ENCODE peak calls at places on chromosomes 16 and 17, in seven cellular contexts. One of them, this sample, is unnamed.

GRCh38 chr17:38476549-38476948 is 48.3 kb downstream of the ARHGAP23 start:
- DNase-seq in left lung: peak; percentile 27
- DNase-seq in PC-9: no peak
- DNase-seq in GM12878: no peak
- DNase-seq in keratinocyte: no peak
- DNase-seq in sigmoid colon: no peak
- DNase-seq in fibroblast of lung: peak; percentile 14
- DNase-seq in this sample: no peak

GRCh38 chr17:15955793-15956541 is 11.0 kb downstream of the ADORA2B start:
- DNase-seq in fibroblast of lung: no peak
- DNase-seq in sigmoid colon: peak; percentile 22
- DNase-seq in PC-9: no peak
- DNase-seq in GM12878: no peak
- DNase-seq in keratinocyte: no peak
- DNase-seq in left lung: no peak
- DNase-seq in this sample: no peak

GRCh38 chr17:4573682-4574081 is 10.6 kb upstream of the SMTNL2 start:
- DNase-seq in keratinocyte: no peak
- DNase-seq in PC-9: no peak
- DNase-seq in left lung: no peak
- DNase-seq in fibroblast of lung: no peak
- DNase-seq in sigmoid colon: no peak
- DNase-seq in GM12878: no peak
- DNase-seq in this sample: no peak

GRCh38 chr16:1940273-1941161 is 2.5 kb downstream of the MSRB1 start:
- DNase-seq in keratinocyte: no peak
- DNase-seq in left lung: no peak
- DNase-seq in sigmoid colon: no peak
- DNase-seq in PC-9: no peak
- DNase-seq in fibroblast of lung: no peak
- DNase-seq in GM12878: no peak
- DNase-seq in this sample: no peak

GRCh38 chr17:72590882-72591499 is 470.2 kb downstream of the SOX9 start:
- DNase-seq in fibroblast of lung: no peak
- DNase-seq in PC-9: peak; percentile 36
- DNase-seq in keratinocyte: no peak
- DNase-seq in left lung: no peak
- DNase-seq in sigmoid colon: no peak
- DNase-seq in GM12878: no peak
- DNase-seq in this sample: no peak

GRCh38 chr17:63476857-63477470 is at the start of gene ACE:
- DNase-seq in PC-9: no peak
- DNase-seq in GM12878: no peak
- DNase-seq in fibroblast of lung: no peak
- DNase-seq in keratinocyte: no peak
- DNase-seq in left lung: peak; percentile 82
- DNase-seq in sigmoid colon: no peak
- DNase-seq in this sample: no peak

GRCh38 chr17:1050996-1051925 is 54.3 kb downstream of the TIMM22 start:
- DNase-seq in fibroblast of lung: no peak
- DNase-seq in PC-9: no peak
- DNase-seq in sigmoid colon: no peak
- DNase-seq in left lung: peak; percentile 61
- DNase-seq in keratinocyte: no peak
- DNase-seq in GM12878: no peak
- DNase-seq in this sample: no peak

GRCh38 chr16:70751593-70751992 is 49.4 kb downstream of the VAC14 start:
- DNase-seq in sigmoid colon: no peak
- DNase-seq in PC-9: no peak
- DNase-seq in fibroblast of lung: no peak
- DNase-seq in keratinocyte: no peak
- DNase-seq in left lung: peak; percentile 78
- DNase-seq in GM12878: no peak
- DNase-seq in this sample: no peak

GRCh38 chr16:26981266-26981938 is 85.3 kb upstream of the C16orf82 start:
- DNase-seq in keratinocyte: no peak
- DNase-seq in fibroblast of lung: peak; percentile 85
- DNase-seq in PC-9: no peak
- DNase-seq in left lung: no peak
- DNase-seq in sigmoid colon: no peak
- DNase-seq in GM12878: no peak
- DNase-seq in this sample: peak; percentile 72

GRCh38 chr17:34974179-34974578 is 6.1 kb upstream of the LIG3 start:
- DNase-seq in left lung: no peak
- DNase-seq in keratinocyte: no peak
- DNase-seq in fibroblast of lung: no peak
- DNase-seq in GM12878: no peak
- DNase-seq in sigmoid colon: no peak
- DNase-seq in PC-9: no peak
- DNase-seq in this sample: no peak

GRCh38 chr17:50225693-50226092 is 24.3 kb upstream of the COL1A1 start:
- DNase-seq in sigmoid colon: no peak
- DNase-seq in keratinocyte: no peak
- DNase-seq in GM12878: no peak
- DNase-seq in PC-9: peak; percentile 8
- DNase-seq in fibroblast of lung: no peak
- DNase-seq in left lung: no peak
- DNase-seq in this sample: no peak

GRCh38 chr16:85902366-85903155 is 3.6 kb downstream of the IRF8 start:
- DNase-seq in fibroblast of lung: no peak
- DNase-seq in left lung: no peak
- DNase-seq in sigmoid colon: no peak
- DNase-seq in GM12878: peak; percentile 92
- DNase-seq in PC-9: no peak
- DNase-seq in keratinocyte: no peak
- DNase-seq in this sample: no peak

GRCh38 chr17:32445075-32445427 is 741 bp downstream of the PSMD11 start:
- DNase-seq in left lung: no peak
- DNase-seq in keratinocyte: peak; percentile 21
- DNase-seq in sigmoid colon: peak; percentile 66
- DNase-seq in GM12878: no peak
- DNase-seq in fibroblast of lung: peak; percentile 55
- DNase-seq in PC-9: peak; percentile 61
- DNase-seq in this sample: no peak

GRCh38 chr17:14947671-14948070 is 317.5 kb downstream of the PMP22 start:
- DNase-seq in GM12878: no peak
- DNase-seq in keratinocyte: no peak
- DNase-seq in fibroblast of lung: no peak
- DNase-seq in left lung: no peak
- DNase-seq in PC-9: no peak
- DNase-seq in sigmoid colon: no peak
- DNase-seq in this sample: no peak
- H3K27me3 ChIP-seq in GM12878: no peaks in the 10 kb centered on the region
- H3K27me3 ChIP-seq in keratinocyte: peaks cover 8% of the 10 kb centered on the region
- H3K27me3 ChIP-seq in fibroblast of lung: no peaks in the 10 kb centered on the region
- H3K27me3 ChIP-seq in left lung: peaks cover 3% of the 10 kb centered on the region
- H3K27me3 ChIP-seq in PC-9: no peaks in the 10 kb centered on the region
- H3K27me3 ChIP-seq in sigmoid colon: no peaks in the 10 kb centered on the region
- H3K27me3 ChIP-seq in this sample: peaks cover 2% of the 10 kb centered on the region

DNA sequence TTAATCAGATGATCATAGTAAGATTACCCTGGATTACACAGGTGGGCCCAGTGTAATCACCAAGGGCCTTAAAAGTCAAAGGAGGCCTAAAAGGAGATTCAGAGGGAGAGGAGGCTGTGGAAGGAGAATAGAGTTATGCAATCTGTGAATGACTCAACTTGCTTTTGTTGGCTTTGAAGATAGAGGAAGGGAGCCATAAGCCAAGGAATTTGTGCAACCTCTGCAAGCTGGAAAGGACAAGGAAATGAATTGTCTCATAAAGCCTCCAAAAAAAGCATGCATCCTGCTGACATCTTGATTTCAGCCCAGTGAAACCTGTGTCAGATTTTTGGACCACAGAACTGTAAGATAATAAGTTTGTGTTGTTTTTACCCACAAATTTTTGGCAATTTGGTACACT is 109.6 kb downstream of the CNTNAP4 start:
- DNase-seq in GM12878: no peak
- DNase-seq in keratinocyte: no peak
- DNase-seq in left lung: no peak
- DNase-seq in sigmoid colon: no peak
- DNase-seq in PC-9: no peak
- DNase-seq in fibroblast of lung: peak; percentile 56
- DNase-seq in this sample: no peak
- H3K4me3 ChIP-seq in GM12878: no peak overlapping the region
- H3K4me3 ChIP-seq in keratinocyte: no peak overlapping the region
- H3K4me3 ChIP-seq in left lung: no peak overlapping the region
- H3K4me3 ChIP-seq in sigmoid colon: no peak overlapping the region
- H3K4me3 ChIP-seq in PC-9: no peak overlapping the region
- H3K4me3 ChIP-seq in fibroblast of lung: no peak overlapping the region
- H3K4me3 ChIP-seq in this sample: no peak overlapping the region

DNA sequence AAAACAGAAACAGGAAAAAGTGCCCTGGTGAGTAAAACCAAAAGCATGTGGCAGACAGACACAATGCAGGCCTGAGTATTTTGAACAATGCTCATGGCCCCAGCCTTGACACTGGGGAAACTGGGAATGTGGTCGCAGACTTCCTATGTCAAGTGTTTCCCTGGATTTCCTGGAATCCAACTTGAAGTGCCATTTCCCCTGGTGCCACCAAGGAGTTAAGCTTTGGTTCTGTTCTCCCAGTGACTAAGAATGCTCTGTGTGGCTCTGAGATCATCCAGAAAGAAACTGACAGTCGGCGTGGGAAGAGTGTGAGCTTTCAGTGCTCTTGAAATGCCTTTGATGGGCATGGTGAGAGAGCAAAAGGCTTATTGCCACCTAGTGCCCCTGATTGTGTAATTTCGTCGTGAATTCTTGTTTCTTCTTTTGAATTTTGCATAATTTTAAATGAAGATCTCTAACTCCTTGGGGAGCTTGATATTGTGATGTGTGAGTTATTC is 96.0 kb downstream of the YPEL2 start:
- DNase-seq in PC-9: no peak
- DNase-seq in sigmoid colon: no peak
- DNase-seq in keratinocyte: no peak
- DNase-seq in fibroblast of lung: peak; percentile 23
- DNase-seq in GM12878: no peak
- DNase-seq in left lung: no peak
- DNase-seq in this sample: no peak
- TF ChIP-seq CTCF in PC-9: no peak
- TF ChIP-seq CTCF in sigmoid colon: no peak
- TF ChIP-seq CTCF in keratinocyte: no peak
- TF ChIP-seq CTCF in fibroblast of lung: no peak
- TF ChIP-seq CTCF in GM12878: peak; percentile 23
- TF ChIP-seq CTCF in left lung: no peak
- TF ChIP-seq CTCF in this sample: no peak

GRCh38 chr16:84007520-84007919 is 35.1 kb downstream of the SLC38A8 start:
- DNase-seq in left lung: no peak
- DNase-seq in fibroblast of lung: no peak
- DNase-seq in PC-9: no peak
- DNase-seq in keratinocyte: no peak
- DNase-seq in sigmoid colon: no peak
- DNase-seq in GM12878: no peak
- DNase-seq in this sample: no peak
- H3K27me3 ChIP-seq in left lung: peaks cover 47% of the 10 kb centered on the region
- H3K27me3 ChIP-seq in fibroblast of lung: peaks cover 18% of the 10 kb centered on the region
- H3K27me3 ChIP-seq in PC-9: peaks cover 23% of the 10 kb centered on the region
- H3K27me3 ChIP-seq in keratinocyte: peaks cover 16% of the 10 kb centered on the region
- H3K27me3 ChIP-seq in sigmoid colon: no peaks in the 10 kb centered on the region
- H3K27me3 ChIP-seq in GM12878: no peaks in the 10 kb centered on the region
- H3K27me3 ChIP-seq in this sample: peaks cover 39% of the 10 kb centered on the region

GRCh38 chr17:53454337-53454736 is 368.4 kb upstream of the KIF2B start:
- DNase-seq in keratinocyte: no peak
- DNase-seq in GM12878: no peak
- DNase-seq in fibroblast of lung: no peak
- DNase-seq in left lung: no peak
- DNase-seq in PC-9: no peak
- DNase-seq in sigmoid colon: no peak
- DNase-seq in this sample: no peak
- H3K4me3 ChIP-seq in keratinocyte: no peak overlapping the region
- H3K4me3 ChIP-seq in GM12878: no peak overlapping the region
- H3K4me3 ChIP-seq in fibroblast of lung: no peak overlapping the region
- H3K4me3 ChIP-seq in left lung: no peak overlapping the region
- H3K4me3 ChIP-seq in PC-9: no peak overlapping the region
- H3K4me3 ChIP-seq in sigmoid colon: no peak overlapping the region
- H3K4me3 ChIP-seq in this sample: no peak overlapping the region

DNA sequence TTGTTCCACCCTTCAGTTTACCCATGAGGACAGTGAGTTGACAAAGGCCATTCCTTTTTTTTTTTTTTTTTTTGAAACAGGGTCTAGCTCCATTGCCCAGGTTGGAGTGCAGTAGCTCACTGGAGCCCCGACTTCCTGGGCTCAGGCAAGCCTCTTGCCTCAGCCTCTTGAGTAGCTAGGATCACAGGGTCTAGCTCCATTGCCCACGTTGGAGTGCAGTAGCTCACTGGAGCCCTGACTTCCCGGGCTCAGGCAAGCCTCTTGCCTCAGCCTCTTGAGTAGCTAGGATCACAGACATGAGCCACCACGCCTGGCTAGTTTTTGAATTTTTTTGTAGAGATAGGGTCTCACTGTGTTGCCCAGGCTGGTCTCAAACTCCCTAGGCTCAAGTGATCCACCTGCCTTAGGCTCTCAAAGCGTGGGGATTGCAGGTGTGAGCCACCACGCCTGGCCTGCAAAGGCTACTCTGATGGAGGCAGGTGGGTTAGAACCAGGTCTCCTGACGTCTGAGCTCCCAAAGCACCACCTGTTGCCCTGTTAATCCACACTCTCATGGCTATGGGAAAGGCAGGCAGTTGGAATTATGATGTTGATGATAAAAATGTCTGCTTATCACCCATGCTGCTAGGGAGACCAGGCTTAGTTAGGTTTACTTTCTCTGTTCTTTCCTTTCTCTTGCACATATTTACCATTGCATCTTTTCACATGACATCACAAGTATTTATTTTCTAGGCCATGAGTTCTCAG is 65.2 kb downstream of the KSR1 start:
- DNase-seq in PC-9: no peak
- DNase-seq in keratinocyte: no peak
- DNase-seq in fibroblast of lung: no peak
- DNase-seq in sigmoid colon: no peak
- DNase-seq in GM12878: no peak
- DNase-seq in left lung: no peak
- DNase-seq in this sample: no peak
- TF ChIP-seq CTCF in PC-9: no peak
- TF ChIP-seq CTCF in keratinocyte: no peak
- TF ChIP-seq CTCF in fibroblast of lung: no peak
- TF ChIP-seq CTCF in sigmoid colon: no peak
- TF ChIP-seq CTCF in GM12878: no peak
- TF ChIP-seq CTCF in left lung: no peak
- TF ChIP-seq CTCF in this sample: no peak